ENCODE peak calls at places on chromosomes 12 and 14, in six cellular contexts. H, T, Z, J, V and I are unnamed samples.

GRCh38 chr12:113440336-113440735 is 18.2 kb downstream of the SDSL start:
- DNase-seq in V (no peak), T (no peak), H (no peak), Z (no peak), J (no peak), I (no peak)

GRCh38 chr14:88181072-88181471 is 142.0 kb downstream of the KCNK10 start:
- DNase-seq in Z (no peak), H (no peak), V (no peak), T (no peak), J (peak; percentile 25), I (no peak)

GRCh38 chr14:77991128-77991772 is 178.9 kb upstream of the NRXN3 start:
- DNase-seq in T (no peak), H (no peak), V (peak; percentile 32), Z (peak; percentile 32), J (no peak), I (no peak)

GRCh38 chr12:115097406-115097805 is 413.4 kb upstream of the TBX3 start:
- DNase-seq in T (no peak), Z (no peak), H (no peak), V (no peak), J (no peak), I (no peak)

GRCh38 chr14:87049886-87050820 is 942.8 kb downstream of the GALC start:
- DNase-seq in Z (peak; percentile 66), H (peak; percentile 32), V (peak; percentile 40), T (no peak), J (peak; percentile 60), I (peak; percentile 36)

GRCh38 chr14:53962954-53963490 is 6.4 kb upstream of the BMP4 start:
- DNase-seq in H (no peak), T (no peak), V (no peak), J (no peak), Z (no peak), I (no peak)

GRCh38 chr12:22048351-22049041 is 2.5 kb downstream of the CMAS start:
- DNase-seq in H (no peak), J (no peak), V (no peak), T (no peak), Z (no peak), I (no peak)

GRCh38 chr12:1013618-1014489 is 22.8 kb downstream of the ERC1 start:
- DNase-seq in H (peak; percentile 88), Z (peak; percentile 54), J (peak; percentile 65), V (no peak), T (no peak), I (peak; percentile 54)

GRCh38 chr14:69901113-69901951 is 22.1 kb downstream of the SMOC1 start:
- DNase-seq in J (no peak), T (no peak), Z (peak; percentile 63), H (peak; percentile 49), V (no peak), I (no peak)

GRCh38 chr12:105067511-105068031 is 16.7 kb downstream of the ALDH1L2 start:
- DNase-seq in V (no peak), H (peak; percentile 29), J (no peak), T (no peak), Z (no peak), I (no peak)

GRCh38 chr14:88856786-88857366 is 32.4 kb downstream of the TTC8 start:
- DNase-seq in J (no peak), T (no peak), Z (no peak), H (no peak), V (no peak), I (no peak)

GRCh38 chr12:13390381-13390856 is 193.9 kb downstream of the EMP1 start:
- DNase-seq in H (peak; percentile 92), V (no peak), Z (peak; percentile 47), J (peak; percentile 98), T (peak; percentile 74), I (peak; percentile 97)

GRCh38 chr14:92922883-92923743 is at the start of gene CHGA:
- DNase-seq in V (peak; percentile 91), Z (peak; percentile 65), H (peak; percentile 47), J (no peak), T (peak; percentile 60), I (peak; percentile 17)

GRCh38 chr14:92651106-92651792 is 97.2 kb downstream of the LGMN start:
- DNase-seq in T (no peak), V (no peak), H (no peak), Z (no peak), J (no peak), I (no peak)

GRCh38 chr12:5433840-5434646 is 2.1 kb downstream of the NTF3 start:
- DNase-seq in T (no peak), V (no peak), Z (no peak), H (no peak), J (no peak), I (no peak)

GRCh38 chr12:5432011-5432400 is at the start of gene NTF3:
- DNase-seq in H (peak; percentile 72), J (no peak), T (no peak), V (peak; percentile 72), Z (no peak), I (no peak)

GRCh38 chr12:5434647-5434968 is 2.7 kb downstream of the NTF3 start:
- DNase-seq in Z (no peak), J (no peak), V (no peak), T (no peak), H (no peak), I (no peak)

GRCh38 chr12:5435161-5435560 is 3.3 kb downstream of the NTF3 start:
- DNase-seq in V (no peak), T (no peak), J (no peak), H (no peak), Z (no peak), I (no peak)

GRCh38 chr12:5433081-5433839 is 1.4 kb downstream of the NTF3 start:
- DNase-seq in T (no peak), V (peak; percentile 63), Z (no peak), J (no peak), H (peak; percentile 44), I (no peak)
- H3K27ac ChIP-seq in T (no peak overlapping the region), V (no peak overlapping the region), Z (no peak overlapping the region), J (no peak overlapping the region), H (no peak overlapping the region), I (no peak overlapping the region)

GRCh38 chr14:24403294-24404013 is 4.7 kb downstream of the NYNRIN start:
- DNase-seq in Z (no peak), T (no peak), H (peak; percentile 46), J (peak; percentile 21), V (no peak), I (no peak)

GRCh38 chr14:24398943-24399801 is at the start of gene NYNRIN:
- DNase-seq in Z (no peak), J (no peak), T (no peak), H (peak; percentile 58), V (peak; percentile 82), I (peak; percentile 29)

GRCh38 chr14:24399981-24400718 is 1.3 kb downstream of the NYNRIN start:
- DNase-seq in H (no peak), V (no peak), J (no peak), Z (no peak), T (no peak), I (no peak)

GRCh38 chr14:24404814-24405213 is 6.0 kb downstream of the NYNRIN start:
- DNase-seq in T (no peak), Z (no peak), J (no peak), H (no peak), V (no peak), I (no peak)

DNA sequence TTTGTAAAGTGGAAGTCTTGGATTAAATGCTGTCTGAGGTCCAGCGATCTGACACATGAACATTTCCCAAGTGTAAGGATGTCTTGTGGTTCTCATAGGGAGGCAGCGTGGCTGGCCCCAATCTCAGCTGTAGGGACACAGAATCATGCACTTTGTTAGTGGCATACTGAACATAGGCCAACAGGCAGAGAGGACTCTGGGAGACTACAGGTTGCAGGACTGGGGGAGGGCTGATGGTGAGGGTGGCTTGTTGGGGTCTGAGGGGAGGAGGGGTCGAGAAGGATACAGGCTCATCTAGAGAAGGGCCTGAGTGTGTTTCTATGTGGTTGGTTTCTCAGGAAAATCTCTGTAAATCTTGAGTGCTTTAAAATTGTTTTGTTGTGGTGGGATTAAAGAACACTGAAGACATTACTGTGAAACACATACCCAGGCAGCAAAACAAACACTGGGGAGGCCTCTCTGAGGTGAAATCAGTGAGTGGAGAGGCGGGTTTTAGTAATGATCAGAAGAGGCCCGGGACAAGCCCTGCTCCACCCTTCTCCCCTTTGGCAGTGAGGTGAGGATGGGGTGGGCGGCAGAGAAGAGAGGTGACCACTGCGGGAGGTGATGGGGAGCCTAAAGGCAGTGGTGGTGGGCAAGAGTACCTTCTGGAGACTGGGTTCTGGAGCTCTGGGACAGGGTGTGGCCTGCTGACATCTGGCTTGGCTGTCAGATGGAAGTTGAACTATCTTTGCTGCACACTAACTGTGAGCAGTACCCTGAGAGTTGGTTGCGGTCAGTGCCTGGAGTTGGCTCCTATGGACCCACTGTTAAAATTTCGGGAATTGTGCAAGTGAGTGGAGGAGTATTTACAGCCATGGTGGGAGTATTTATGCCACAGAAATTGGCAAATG is 3.3 kb downstream of the NYNRIN start:
- DNase-seq in T (no peak), Z (no peak), V (no peak), J (no peak), H (no peak), I (no peak)
- H3K27ac ChIP-seq in T (no peak overlapping the region), Z (no peak overlapping the region), V (no peak overlapping the region), J (no peak overlapping the region), H (no peak overlapping the region), I (no peak overlapping the region)

DNA sequence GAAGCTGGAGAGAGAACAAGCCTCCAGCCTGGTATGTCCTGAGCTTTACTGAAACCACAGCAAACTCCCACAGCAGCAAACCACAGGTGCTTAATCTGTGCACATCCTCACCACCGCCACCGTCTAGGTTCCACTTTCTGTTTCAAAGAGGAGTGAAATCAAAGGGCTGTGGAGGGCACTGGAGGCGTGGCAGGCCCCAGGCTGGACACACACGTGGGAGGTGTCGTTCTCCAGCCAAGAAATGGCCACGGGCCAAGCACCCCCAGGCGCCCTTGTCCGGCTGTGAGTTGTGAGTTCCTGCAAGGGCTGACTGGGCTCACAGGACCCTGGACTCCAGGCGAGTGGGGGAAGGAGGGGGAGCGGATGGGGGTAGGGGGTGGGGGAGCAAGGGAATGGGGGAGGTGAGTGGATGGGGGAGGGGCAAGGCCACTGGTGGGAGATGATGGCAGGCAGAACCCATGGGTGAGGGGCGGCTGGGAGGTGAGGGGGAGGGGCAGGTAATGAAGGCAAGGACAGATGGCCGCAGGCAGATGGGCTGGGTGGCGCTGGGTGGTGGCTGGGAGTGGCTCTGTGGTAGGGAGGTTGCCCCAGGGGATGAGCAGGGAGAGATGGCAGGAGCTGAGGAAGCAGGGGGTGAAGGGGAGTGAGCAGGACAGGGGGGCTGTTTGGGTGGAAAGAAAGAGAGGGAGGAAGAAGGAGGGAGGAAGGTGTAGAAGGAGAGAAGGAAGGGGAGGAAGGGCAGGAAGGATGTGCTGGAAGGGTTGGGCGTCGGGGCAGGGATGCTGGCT is 86.7 kb downstream of the NCOR2 start:
- DNase-seq in H (peak; percentile 35), Z (no peak), T (no peak), J (peak; percentile 87), V (peak; percentile 20), I (peak; percentile 98)
- H3K27ac ChIP-seq in H (no peak overlapping the region), Z (peak overlapping the region; percentile 30), T (peak overlapping the region; percentile 62), J (peak overlapping the region; percentile 50), V (peak overlapping the region; percentile 58), I (peak overlapping the region; percentile 59)

GRCh38 chr14:100322138-100322957 is 791 bp upstream of the SLC25A47 start:
- DNase-seq in J (no peak), Z (no peak), T (no peak), V (no peak), H (no peak), I (no peak)

GRCh38 chr14:100320157-100320856 is 2.8 kb upstream of the SLC25A47 start:
- DNase-seq in V (no peak), J (no peak), T (no peak), Z (no peak), H (no peak), I (no peak)

GRCh38 chr14:100323121-100323941 is at the start of gene SLC25A47:
- DNase-seq in Z (no peak), H (no peak), J (no peak), V (no peak), T (no peak), I (no peak)

GRCh38 chr14:100323942-100324307 is 786 bp downstream of the SLC25A47 start:
- DNase-seq in T (no peak), H (no peak), J (no peak), Z (no peak), V (no peak), I (no peak)

GRCh38 chr14:100321473-100322137 is 1.5 kb upstream of the SLC25A47 start:
- DNase-seq in V (no peak), J (no peak), Z (no peak), T (no peak), H (no peak), I (no peak)
- H3K27ac ChIP-seq in V (no peak overlapping the region), J (no peak overlapping the region), Z (no peak overlapping the region), T (no peak overlapping the region), H (no peak overlapping the region), I (no peak overlapping the region)